ENCODE peak calls at places on chromosomes 16 and 17, in eight cellular contexts. J is PC-3, E is GM12865, G is body of pancreas, K is tibial artery, Q is IMR-90, C is sigmoid colon, L is dorsolateral prefrontal cortex. V is an unnamed sample.

GRCh38 chr17:66087073-66087472 is 104.9 kb downstream of the CEP112 start:
- DNase-seq in E (no peak), G (no peak), C (no peak), L (no peak), Q (peak; percentile 21), K (no peak), J (no peak), V (no peak)

GRCh38 chr17:40298726-40299125 is 10.3 kb upstream of the RARA start:
- DNase-seq in J (no peak), C (no peak), E (no peak), L (no peak), Q (peak; percentile 55), G (no peak), K (no peak), V (no peak)

GRCh38 chr17:8791910-8792270 is 7.3 kb downstream of the MFSD6L start:
- DNase-seq in C (no peak), L (no peak), K (no peak), J (peak; percentile 38), Q (peak; percentile 51), G (no peak), E (peak; percentile 17), V (no peak)

GRCh38 chr17:14057591-14057990 is 11.7 kb upstream of the COX10 start:
- DNase-seq in L (no peak), J (no peak), C (no peak), Q (no peak), K (no peak), E (no peak), G (no peak), V (no peak)

GRCh38 chr16:68263559-68264127 is 683 bp upstream of the SLC7A6 start:
- DNase-seq in C (no peak), Q (no peak), E (no peak), J (no peak), L (no peak), K (no peak), G (no peak), V (no peak)

GRCh38 chr17:12230411-12230810 is 209.7 kb downstream of the MAP2K4 start:
- DNase-seq in K (no peak), J (no peak), G (no peak), Q (peak; percentile 53), C (no peak), L (no peak), E (no peak), V (no peak)

GRCh38 chr17:57329380-57330214 is 73.3 kb downstream of the MSI2 start:
- DNase-seq in K (no peak), Q (peak; percentile 2), L (no peak), G (no peak), J (no peak), E (no peak), C (no peak), V (no peak)

GRCh38 chr17:29237476-29238132 is 9.1 kb upstream of the CRYBA1 start:
- DNase-seq in J (no peak), G (no peak), C (no peak), Q (peak; percentile 80), L (no peak), E (no peak), K (no peak), V (no peak)

GRCh38 chr17:70168979-70169706 is at the start of gene KCNJ2:
- DNase-seq in G (peak; percentile 91), L (peak; percentile 92), E (peak; percentile 69), Q (peak; percentile 79), C (peak; percentile 91), J (peak; percentile 94), K (peak; percentile 80), V (peak; percentile 90)

GRCh38 chr17:12519956-12520594 is 145.6 kb upstream of the MYOCD start:
- DNase-seq in J (peak; percentile 16), G (no peak), E (no peak), L (no peak), Q (no peak), C (no peak), K (no peak), V (no peak)

GRCh38 chr17:78839762-78840529 is 668 bp downstream of the USP36 start:
- DNase-seq in K (peak; percentile 34), E (peak; percentile 45), G (peak; percentile 47), J (peak; percentile 43), C (peak; percentile 79), L (no peak), Q (peak; percentile 76), V (peak; percentile 70)

GRCh38 chr17:14297161-14297851 is 3.6 kb upstream of the HS3ST3B1 start:
- DNase-seq in E (no peak), L (no peak), C (no peak), Q (no peak), G (peak; percentile 60), J (peak; percentile 34), K (no peak), V (no peak)

GRCh38 chr17:80891096-80892018 is 100.3 kb upstream of the CHMP6 start:
- DNase-seq in Q (peak; percentile 94), C (peak; percentile 66), K (peak; percentile 48), J (peak; percentile 94), G (no peak), E (peak; percentile 88), L (no peak), V (peak; percentile 73)

GRCh38 chr16:398551-399277 is 1.7 kb downstream of the NME4 start:
- DNase-seq in K (no peak), E (no peak), Q (no peak), G (no peak), L (no peak), C (no peak), J (no peak), V (no peak)

GRCh38 chr16:23026777-23027362 is 122.4 kb downstream of the USP31 start:
- DNase-seq in C (no peak), J (peak; percentile 39), L (no peak), Q (peak; percentile 25), G (no peak), K (no peak), E (peak; percentile 3), V (no peak)

GRCh38 chr16:794091-794842 is 5.8 kb downstream of the CHTF18 start:
- DNase-seq in Q (no peak), J (no peak), L (no peak), K (no peak), C (no peak), E (no peak), G (no peak), V (no peak)

GRCh38 chr17:5522476-5522875 is 36.1 kb downstream of the MIS12 start:
- DNase-seq in C (no peak), L (no peak), J (no peak), G (no peak), E (no peak), K (no peak), Q (no peak), V (no peak)

GRCh38 chr17:74211929-74212261 is 1.5 kb upstream of the TTYH2 start:
- DNase-seq in Q (no peak), E (peak; percentile 34), K (no peak), G (no peak), C (no peak), J (no peak), L (no peak), V (no peak)

GRCh38 chr17:14038206-14038605 is 31.1 kb upstream of the COX10 start:
- DNase-seq in C (no peak), G (no peak), E (no peak), J (no peak), K (no peak), L (no peak), Q (peak; percentile 63), V (no peak)

DNA sequence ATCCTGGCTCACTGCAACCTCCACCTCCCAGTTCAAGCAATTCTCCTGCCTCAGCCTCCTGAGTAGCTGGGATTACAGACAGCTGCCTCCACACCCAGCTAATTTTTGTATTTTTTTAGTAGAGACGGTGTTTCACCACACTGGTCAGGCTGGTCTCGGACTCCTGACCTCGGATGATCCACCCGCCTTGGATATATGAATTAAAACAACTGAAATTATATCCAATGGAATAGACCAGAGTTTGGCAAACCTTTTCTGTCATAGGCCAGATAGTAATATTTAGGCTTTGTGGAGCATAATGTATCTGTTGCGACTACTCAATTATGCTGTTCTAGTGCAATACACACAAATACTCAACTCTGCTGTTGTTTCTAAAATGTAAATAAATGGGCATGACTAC is 93.8 kb upstream of the NACA2 start:
- DNase-seq in J (no peak), K (no peak), E (no peak), L (no peak), C (no peak), Q (no peak), G (no peak), V (no peak)
- TF ChIP-seq CTCF in J (no peak), K (no peak), E (no peak), L (no peak), C (no peak), Q (no peak), G (no peak), V (no peak)

GRCh38 chr16:81818514-81819304 is 39.6 kb downstream of the PLCG2 start:
- DNase-seq in L (no peak), G (no peak), K (no peak), J (no peak), E (peak; percentile 60), Q (no peak), C (no peak), V (no peak)
- H3K4me3 ChIP-seq in L (no peak overlapping the region), G (no peak overlapping the region), K (no peak overlapping the region), J (no peak overlapping the region), E (peak overlapping the region; percentile 64), Q (no peak overlapping the region), C (no peak overlapping the region), V (peak overlapping the region; percentile 40)

DNA sequence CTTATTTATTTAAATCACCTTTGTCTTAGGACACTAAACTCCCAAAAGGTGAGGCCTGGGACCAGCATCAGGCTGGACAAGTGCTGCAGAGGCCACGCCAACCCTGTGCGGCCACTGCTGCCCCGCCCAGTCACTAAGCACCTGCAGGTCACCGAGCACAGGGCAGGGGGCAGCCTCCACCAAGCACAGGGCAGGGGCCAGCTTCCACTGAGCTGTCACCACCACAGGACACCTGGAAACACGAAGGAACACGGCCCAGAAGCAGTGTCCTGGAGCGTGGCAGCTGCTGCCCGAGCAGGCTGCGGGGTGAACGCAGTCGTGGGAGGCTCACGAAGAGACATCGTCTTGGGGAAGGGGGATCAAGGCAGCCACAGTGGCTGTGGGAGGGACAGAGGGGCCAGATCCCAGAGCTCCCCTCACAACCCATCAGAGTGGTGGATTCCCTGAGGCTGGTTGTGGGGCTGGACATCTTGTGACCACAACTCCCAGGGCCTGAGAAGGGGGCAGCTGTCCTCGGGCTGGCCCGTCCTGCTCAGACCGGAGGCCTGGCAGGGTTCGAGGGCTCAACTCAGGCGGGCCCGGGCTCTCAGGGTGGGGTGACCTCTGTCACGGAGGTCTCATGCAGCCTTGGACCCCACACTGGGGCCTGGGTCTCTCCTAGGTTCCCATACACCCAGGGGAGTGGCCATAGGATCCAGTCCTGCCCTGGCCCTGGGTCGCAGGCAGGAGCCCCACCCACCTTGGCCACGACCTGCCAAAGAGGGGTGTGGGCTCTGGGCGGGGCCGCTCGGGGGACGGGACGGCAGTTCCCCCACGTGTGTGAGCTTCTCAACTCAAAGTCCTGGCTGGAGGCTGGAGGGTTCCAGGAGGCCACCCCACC is 18.7 kb downstream of the RAB40B start:
- DNase-seq in E (no peak), L (no peak), K (no peak), G (no peak), C (no peak), J (no peak), Q (no peak), V (no peak)
- TF ChIP-seq CTCF in E (no peak), L (no peak), K (no peak), G (no peak), C (no peak), J (peak; percentile 16), Q (no peak), V (no peak)

GRCh38 chr17:82858376-82859126 is 18.7 kb upstream of the ZNF750 start:
- DNase-seq in K (no peak), J (peak; percentile 88), C (no peak), L (no peak), E (no peak), Q (no peak), G (peak; percentile 29), V (no peak)
- H3K4me3 ChIP-seq in K (no peak overlapping the region), J (peak overlapping the region; percentile 34), C (no peak overlapping the region), L (no peak overlapping the region), E (no peak overlapping the region), Q (no peak overlapping the region), G (no peak overlapping the region), V (no peak overlapping the region)

V was measured in GM06990.